ENCODE peak calls at places on chromosomes 13 and 19, in four cellular contexts. One of them, this sample, is unnamed.

GRCh38 chr19:35644987-35645679 is 3.0 kb upstream of the COX6B1 start:
- DNase-seq in cardiac muscle cell: peak; percentile 85
- DNase-seq in adrenal gland: peak; percentile 71
- DNase-seq in mammary epithelial cell: peak; percentile 33
- DNase-seq in this sample: peak; percentile 83

GRCh38 chr19:28889941-28890645 is 322.9 kb downstream of the UQCRFS1 start:
- DNase-seq in adrenal gland: no peak
- DNase-seq in cardiac muscle cell: no peak
- DNase-seq in mammary epithelial cell: no peak
- DNase-seq in this sample: no peak

GRCh38 chr19:13097331-13098258 is 5.1 kb downstream of the LYL1 start:
- DNase-seq in mammary epithelial cell: no peak
- DNase-seq in cardiac muscle cell: no peak
- DNase-seq in adrenal gland: no peak
- DNase-seq in this sample: no peak

GRCh38 chr19:49879243-49879960 is 1.9 kb downstream of the TBC1D17 start:
- DNase-seq in cardiac muscle cell: no peak
- DNase-seq in adrenal gland: peak; percentile 40
- DNase-seq in mammary epithelial cell: no peak
- DNase-seq in this sample: no peak

GRCh38 chr13:51797664-51798488 is 6.1 kb downstream of the DHRS12 start:
- DNase-seq in mammary epithelial cell: peak; percentile 74
- DNase-seq in cardiac muscle cell: peak; percentile 64
- DNase-seq in adrenal gland: peak; percentile 52
- DNase-seq in this sample: no peak

GRCh38 chr13:90416519-90416918 is 931.0 kb upstream of the MIR17HG start:
- DNase-seq in mammary epithelial cell: peak; percentile 24
- DNase-seq in cardiac muscle cell: no peak
- DNase-seq in adrenal gland: no peak
- DNase-seq in this sample: no peak

GRCh38 chr19:42288881-42289555 is 12.9 kb upstream of the PRR19 start:
- DNase-seq in adrenal gland: no peak
- DNase-seq in cardiac muscle cell: no peak
- DNase-seq in mammary epithelial cell: no peak
- DNase-seq in this sample: no peak

GRCh38 chr19:31596751-31597150 is 247.5 kb upstream of the TSHZ3 start:
- DNase-seq in cardiac muscle cell: no peak
- DNase-seq in mammary epithelial cell: no peak
- DNase-seq in adrenal gland: no peak
- DNase-seq in this sample: peak; percentile 41

GRCh38 chr19:28971513-28971912 is 241.4 kb downstream of the UQCRFS1 start:
- DNase-seq in adrenal gland: no peak
- DNase-seq in cardiac muscle cell: no peak
- DNase-seq in mammary epithelial cell: no peak
- DNase-seq in this sample: no peak

GRCh38 chr19:19606021-19606420 is 12.5 kb downstream of the PBX4 start:
- DNase-seq in mammary epithelial cell: peak; percentile 88
- DNase-seq in cardiac muscle cell: no peak
- DNase-seq in adrenal gland: no peak
- DNase-seq in this sample: no peak

GRCh38 chr19:42069619-42070293 is at the start of gene GRIK5:
- DNase-seq in adrenal gland: no peak
- DNase-seq in mammary epithelial cell: no peak
- DNase-seq in cardiac muscle cell: peak; percentile 54
- DNase-seq in this sample: no peak

GRCh38 chr13:104318121-104318520 is 1251.9 kb upstream of the SLC10A2 start:
- DNase-seq in mammary epithelial cell: peak; percentile 34
- DNase-seq in cardiac muscle cell: peak; percentile 9
- DNase-seq in adrenal gland: no peak
- DNase-seq in this sample: no peak

GRCh38 chr19:45515081-45515624 is 7.9 kb downstream of the VASP start:
- DNase-seq in adrenal gland: peak; percentile 78
- DNase-seq in cardiac muscle cell: no peak
- DNase-seq in mammary epithelial cell: no peak
- DNase-seq in this sample: no peak

GRCh38 chr19:45717983-45718650 is 12.6 kb downstream of the FBXO46 start:
- DNase-seq in cardiac muscle cell: peak; percentile 28
- DNase-seq in adrenal gland: no peak
- DNase-seq in mammary epithelial cell: no peak
- DNase-seq in this sample: peak; percentile 81

GRCh38 chr19:1496714-1497577 is 6.0 kb downstream of the REEP6 start:
- DNase-seq in mammary epithelial cell: no peak
- DNase-seq in cardiac muscle cell: no peak
- DNase-seq in adrenal gland: no peak
- DNase-seq in this sample: no peak

GRCh38 chr13:113084094-113084942 is 21.3 kb upstream of the F7 start:
- DNase-seq in mammary epithelial cell: no peak
- DNase-seq in cardiac muscle cell: no peak
- DNase-seq in adrenal gland: no peak
- DNase-seq in this sample: no peak

GRCh38 chr19:18719541-18719940 is 36.1 kb downstream of the CRTC1 start:
- DNase-seq in mammary epithelial cell: no peak
- DNase-seq in adrenal gland: no peak
- DNase-seq in cardiac muscle cell: peak; percentile 43
- DNase-seq in this sample: no peak

GRCh38 chr13:104773775-104774174 is 1707.6 kb upstream of the SLC10A2 start:
- DNase-seq in adrenal gland: no peak
- DNase-seq in mammary epithelial cell: peak; percentile 32
- DNase-seq in cardiac muscle cell: peak; percentile 68
- DNase-seq in this sample: no peak

GRCh38 chr13:36882829-36883390 is 37.1 kb downstream of the SMAD9 start:
- DNase-seq in mammary epithelial cell: no peak
- DNase-seq in cardiac muscle cell: no peak
- DNase-seq in adrenal gland: no peak
- DNase-seq in this sample: no peak

GRCh38 chr19:41302624-41303351 is 7.2 kb upstream of the CCDC97 start:
- DNase-seq in adrenal gland: no peak
- DNase-seq in cardiac muscle cell: no peak
- DNase-seq in mammary epithelial cell: no peak
- DNase-seq in this sample: no peak

GRCh38 chr19:3783660-3784584 is 2.3 kb downstream of the MATK start:
- DNase-seq in adrenal gland: no peak
- DNase-seq in cardiac muscle cell: no peak
- DNase-seq in mammary epithelial cell: no peak
- DNase-seq in this sample: no peak

GRCh38 chr19:38255759-38256052 is 468 bp downstream of the PPP1R14A start:
- DNase-seq in adrenal gland: no peak
- DNase-seq in mammary epithelial cell: no peak
- DNase-seq in cardiac muscle cell: peak; percentile 56
- DNase-seq in this sample: no peak
- H3K27ac ChIP-seq in adrenal gland: peak overlapping the region; percentile 87
- H3K27ac ChIP-seq in mammary epithelial cell: no peak overlapping the region
- H3K27ac ChIP-seq in cardiac muscle cell: peak overlapping the region; percentile 34
- H3K27ac ChIP-seq in this sample: peak overlapping the region; percentile 97

GRCh38 chr13:80141114-80141849 is 199.6 kb downstream of the SPRY2 start:
- DNase-seq in cardiac muscle cell: peak; percentile 70
- DNase-seq in adrenal gland: peak; percentile 28
- DNase-seq in mammary epithelial cell: no peak
- DNase-seq in this sample: peak; percentile 76
- TF ChIP-seq CTCF in cardiac muscle cell: no peak
- TF ChIP-seq CTCF in adrenal gland: no peak
- TF ChIP-seq CTCF in mammary epithelial cell: no peak
- TF ChIP-seq CTCF in this sample: no peak

GRCh38 chr13:37884674-37885073 is 15.1 kb upstream of the TRPC4 start:
- DNase-seq in mammary epithelial cell: no peak
- DNase-seq in cardiac muscle cell: no peak
- DNase-seq in adrenal gland: no peak
- DNase-seq in this sample: no peak

GRCh38 chr13:37889811-37890210 is 20.2 kb upstream of the TRPC4 start:
- DNase-seq in cardiac muscle cell: no peak
- DNase-seq in adrenal gland: no peak
- DNase-seq in mammary epithelial cell: no peak
- DNase-seq in this sample: no peak

GRCh38 chr13:37886879-37887278 is 17.3 kb upstream of the TRPC4 start:
- DNase-seq in cardiac muscle cell: no peak
- DNase-seq in adrenal gland: no peak
- DNase-seq in mammary epithelial cell: no peak
- DNase-seq in this sample: no peak

GRCh38 chr13:37884026-37884425 is 14.5 kb upstream of the TRPC4 start:
- DNase-seq in adrenal gland: no peak
- DNase-seq in cardiac muscle cell: no peak
- DNase-seq in mammary epithelial cell: no peak
- DNase-seq in this sample: no peak

GRCh38 chr13:37889102-37889501 is 19.5 kb upstream of the TRPC4 start:
- DNase-seq in mammary epithelial cell: peak; percentile 17
- DNase-seq in adrenal gland: no peak
- DNase-seq in cardiac muscle cell: no peak
- DNase-seq in this sample: no peak
- H3K4me3 ChIP-seq in mammary epithelial cell: no peak overlapping the region
- H3K4me3 ChIP-seq in adrenal gland: no peak overlapping the region
- H3K4me3 ChIP-seq in cardiac muscle cell: no peak overlapping the region
- H3K4me3 ChIP-seq in this sample: peak overlapping the region; percentile 10

GRCh38 chr19:15836345-15836594 is 20.8 kb upstream of the OR10H1 start:
- DNase-seq in mammary epithelial cell: no peak
- DNase-seq in cardiac muscle cell: no peak
- DNase-seq in adrenal gland: no peak
- DNase-seq in this sample: no peak
- H3K27ac ChIP-seq in mammary epithelial cell: peak overlapping the region; percentile 99
- H3K27ac ChIP-seq in cardiac muscle cell: no peak overlapping the region
- H3K27ac ChIP-seq in adrenal gland: peak overlapping the region; percentile 98
- H3K27ac ChIP-seq in this sample: peak overlapping the region; percentile 99